ENCODE peak calls at places on chromosomes 7 and 10, in nine cellular contexts. One of them, this sample, is unnamed.

GRCh38 chr10:2508971-2509605 is 558.3 kb upstream of the PFKP start:
- DNase-seq in adrenal gland: no peak
- DNase-seq in stomach: no peak
- DNase-seq in endodermal cell: no peak
- DNase-seq in AG04450: no peak
- DNase-seq in WERI-Rb-1: no peak
- DNase-seq in body of pancreas: no peak
- DNase-seq in choroid plexus epithelial cell: peak; percentile 24
- DNase-seq in endothelial cell: no peak
- DNase-seq in this sample: no peak

GRCh38 chr10:44468965-44469364 is 84.1 kb upstream of the CXCL12 start:
- DNase-seq in adrenal gland: no peak
- DNase-seq in stomach: no peak
- DNase-seq in endodermal cell: no peak
- DNase-seq in AG04450: no peak
- DNase-seq in WERI-Rb-1: no peak
- DNase-seq in body of pancreas: no peak
- DNase-seq in choroid plexus epithelial cell: no peak
- DNase-seq in endothelial cell: no peak
- DNase-seq in this sample: no peak

GRCh38 chr10:127926455-127926854 is 19.6 kb downstream of the PTPRE start:
- DNase-seq in adrenal gland: peak; percentile 33
- DNase-seq in stomach: no peak
- DNase-seq in endodermal cell: no peak
- DNase-seq in AG04450: no peak
- DNase-seq in WERI-Rb-1: no peak
- DNase-seq in body of pancreas: no peak
- DNase-seq in choroid plexus epithelial cell: no peak
- DNase-seq in endothelial cell: no peak
- DNase-seq in this sample: no peak

GRCh38 chr10:71725998-71726672 is 6.6 kb upstream of the C10orf105 start:
- DNase-seq in adrenal gland: peak; percentile 21
- DNase-seq in stomach: no peak
- DNase-seq in endodermal cell: peak; percentile 83
- DNase-seq in AG04450: no peak
- DNase-seq in WERI-Rb-1: no peak
- DNase-seq in body of pancreas: no peak
- DNase-seq in choroid plexus epithelial cell: peak; percentile 62
- DNase-seq in endothelial cell: peak; percentile 52
- DNase-seq in this sample: no peak

GRCh38 chr7:84674236-84674913 is 479.8 kb upstream of the SEMA3A start:
- DNase-seq in adrenal gland: no peak
- DNase-seq in stomach: no peak
- DNase-seq in endodermal cell: no peak
- DNase-seq in AG04450: no peak
- DNase-seq in WERI-Rb-1: no peak
- DNase-seq in body of pancreas: no peak
- DNase-seq in choroid plexus epithelial cell: peak; percentile 22
- DNase-seq in endothelial cell: no peak
- DNase-seq in this sample: no peak

GRCh38 chr10:32417906-32418547 is 27.9 kb upstream of the CCDC7 start:
- DNase-seq in adrenal gland: peak; percentile 48
- DNase-seq in stomach: no peak
- DNase-seq in endodermal cell: no peak
- DNase-seq in AG04450: peak; percentile 77
- DNase-seq in WERI-Rb-1: no peak
- DNase-seq in body of pancreas: peak; percentile 22
- DNase-seq in choroid plexus epithelial cell: peak; percentile 94
- DNase-seq in endothelial cell: no peak
- DNase-seq in this sample: no peak

GRCh38 chr7:103343758-103344452 is 662 bp downstream of the DNAJC2 start:
- DNase-seq in adrenal gland: peak; percentile 49
- DNase-seq in stomach: no peak
- DNase-seq in endodermal cell: no peak
- DNase-seq in AG04450: no peak
- DNase-seq in WERI-Rb-1: no peak
- DNase-seq in body of pancreas: peak; percentile 16
- DNase-seq in choroid plexus epithelial cell: peak; percentile 43
- DNase-seq in endothelial cell: no peak
- DNase-seq in this sample: no peak

GRCh38 chr10:20287951-20288350 is 471.7 kb downstream of the PLXDC2 start:
- DNase-seq in adrenal gland: no peak
- DNase-seq in stomach: no peak
- DNase-seq in endodermal cell: no peak
- DNase-seq in AG04450: no peak
- DNase-seq in WERI-Rb-1: no peak
- DNase-seq in body of pancreas: no peak
- DNase-seq in choroid plexus epithelial cell: no peak
- DNase-seq in endothelial cell: no peak
- DNase-seq in this sample: no peak

GRCh38 chr10:8057636-8058273 is 3.3 kb downstream of the GATA3 start:
- DNase-seq in adrenal gland: peak; percentile 83
- DNase-seq in stomach: no peak
- DNase-seq in endodermal cell: peak; percentile 72
- DNase-seq in AG04450: no peak
- DNase-seq in WERI-Rb-1: no peak
- DNase-seq in body of pancreas: no peak
- DNase-seq in choroid plexus epithelial cell: no peak
- DNase-seq in endothelial cell: no peak
- DNase-seq in this sample: no peak

GRCh38 chr10:114100848-114101741 is 57.4 kb downstream of the ADRB1 start:
- DNase-seq in adrenal gland: peak; percentile 31
- DNase-seq in stomach: no peak
- DNase-seq in endodermal cell: peak; percentile 70
- DNase-seq in AG04450: no peak
- DNase-seq in WERI-Rb-1: peak; percentile 50
- DNase-seq in body of pancreas: peak; percentile 33
- DNase-seq in choroid plexus epithelial cell: peak; percentile 48
- DNase-seq in endothelial cell: peak; percentile 38
- DNase-seq in this sample: peak; percentile 43

GRCh38 chr10:115141254-115141653 is 48.1 kb downstream of the ATRNL1 start:
- DNase-seq in adrenal gland: no peak
- DNase-seq in stomach: no peak
- DNase-seq in endodermal cell: no peak
- DNase-seq in AG04450: no peak
- DNase-seq in WERI-Rb-1: no peak
- DNase-seq in body of pancreas: no peak
- DNase-seq in choroid plexus epithelial cell: peak; percentile 58
- DNase-seq in endothelial cell: no peak
- DNase-seq in this sample: no peak
- TF ChIP-seq CTCF in adrenal gland: peak; percentile 41
- TF ChIP-seq CTCF in stomach: no peak
- TF ChIP-seq CTCF in endodermal cell: peak; percentile 73
- TF ChIP-seq CTCF in AG04450: peak; percentile 40
- TF ChIP-seq CTCF in WERI-Rb-1: no peak
- TF ChIP-seq CTCF in body of pancreas: peak; percentile 32
- TF ChIP-seq CTCF in choroid plexus epithelial cell: peak; percentile 45
- TF ChIP-seq CTCF in endothelial cell: peak; percentile 43
- TF ChIP-seq CTCF in this sample: peak; percentile 39

GRCh38 chr7:28842769-28843295 is 115.3 kb downstream of the TRIL start:
- DNase-seq in adrenal gland: no peak
- DNase-seq in stomach: no peak
- DNase-seq in endodermal cell: no peak
- DNase-seq in AG04450: no peak
- DNase-seq in WERI-Rb-1: no peak
- DNase-seq in body of pancreas: no peak
- DNase-seq in choroid plexus epithelial cell: no peak
- DNase-seq in endothelial cell: no peak
- DNase-seq in this sample: no peak

GRCh38 chr7:28836661-28837060 is 121.5 kb downstream of the TRIL start:
- DNase-seq in adrenal gland: no peak
- DNase-seq in stomach: no peak
- DNase-seq in endodermal cell: no peak
- DNase-seq in AG04450: no peak
- DNase-seq in WERI-Rb-1: no peak
- DNase-seq in body of pancreas: no peak
- DNase-seq in choroid plexus epithelial cell: peak; percentile 24
- DNase-seq in endothelial cell: no peak
- DNase-seq in this sample: no peak

GRCh38 chr7:28845106-28845505 is 113.0 kb downstream of the TRIL start:
- DNase-seq in adrenal gland: no peak
- DNase-seq in stomach: no peak
- DNase-seq in endodermal cell: no peak
- DNase-seq in AG04450: no peak
- DNase-seq in WERI-Rb-1: no peak
- DNase-seq in body of pancreas: no peak
- DNase-seq in choroid plexus epithelial cell: no peak
- DNase-seq in endothelial cell: no peak
- DNase-seq in this sample: no peak

GRCh38 chr7:28841766-28842165 is 116.4 kb downstream of the TRIL start:
- DNase-seq in adrenal gland: no peak
- DNase-seq in stomach: no peak
- DNase-seq in endodermal cell: no peak
- DNase-seq in AG04450: no peak
- DNase-seq in WERI-Rb-1: no peak
- DNase-seq in body of pancreas: no peak
- DNase-seq in choroid plexus epithelial cell: no peak
- DNase-seq in endothelial cell: no peak
- DNase-seq in this sample: no peak

DNA sequence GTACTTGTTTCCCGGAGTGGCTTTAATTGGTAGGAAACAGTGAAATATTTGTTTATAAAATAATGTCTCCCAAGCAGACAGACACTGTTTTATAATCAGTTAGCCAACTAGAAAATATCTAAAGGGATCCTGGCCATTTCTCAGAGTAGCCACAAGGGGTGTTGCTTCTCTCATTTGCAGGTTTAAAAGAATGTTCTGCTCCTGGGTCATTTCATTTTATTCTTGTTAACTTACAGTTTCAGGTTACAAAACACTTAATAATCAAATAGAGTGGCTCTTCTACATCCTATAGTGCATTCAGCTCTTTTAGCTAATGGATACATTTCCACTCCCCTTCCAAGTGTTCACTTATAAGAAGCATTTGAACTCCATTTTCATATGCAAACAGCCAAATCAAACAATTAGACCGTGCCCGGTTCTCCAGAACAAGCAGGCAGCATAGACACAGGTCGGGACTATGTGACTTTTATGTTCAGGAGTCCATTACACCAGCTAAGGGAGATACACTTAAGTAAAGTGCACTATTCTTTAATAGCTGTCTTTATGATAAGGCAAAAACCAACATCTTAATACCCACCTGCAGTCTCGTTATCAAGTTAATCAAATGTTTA is 117.5 kb downstream of the TRIL start:
- DNase-seq in adrenal gland: no peak
- DNase-seq in stomach: no peak
- DNase-seq in endodermal cell: no peak
- DNase-seq in AG04450: no peak
- DNase-seq in WERI-Rb-1: no peak
- DNase-seq in body of pancreas: no peak
- DNase-seq in choroid plexus epithelial cell: peak; percentile 52
- DNase-seq in endothelial cell: no peak
- DNase-seq in this sample: no peak
- TF ChIP-seq CTCF in adrenal gland: peak; percentile 18
- TF ChIP-seq CTCF in stomach: no peak
- TF ChIP-seq CTCF in endodermal cell: peak; percentile 78
- TF ChIP-seq CTCF in AG04450: peak; percentile 62
- TF ChIP-seq CTCF in WERI-Rb-1: peak; percentile 29
- TF ChIP-seq CTCF in body of pancreas: peak; percentile 48
- TF ChIP-seq CTCF in choroid plexus epithelial cell: peak; percentile 69
- TF ChIP-seq CTCF in endothelial cell: peak; percentile 48
- TF ChIP-seq CTCF in this sample: peak; percentile 63

GRCh38 chr10:97001183-97001991 is 169.3 kb downstream of the LCOR start:
- DNase-seq in adrenal gland: no peak
- DNase-seq in stomach: no peak
- DNase-seq in endodermal cell: peak; percentile 43
- DNase-seq in AG04450: no peak
- DNase-seq in WERI-Rb-1: no peak
- DNase-seq in body of pancreas: no peak
- DNase-seq in choroid plexus epithelial cell: no peak
- DNase-seq in endothelial cell: no peak
- DNase-seq in this sample: no peak

GRCh38 chr10:96999987-97000386 is 167.9 kb downstream of the LCOR start:
- DNase-seq in adrenal gland: no peak
- DNase-seq in stomach: no peak
- DNase-seq in endodermal cell: peak; percentile 49
- DNase-seq in AG04450: no peak
- DNase-seq in WERI-Rb-1: no peak
- DNase-seq in body of pancreas: no peak
- DNase-seq in choroid plexus epithelial cell: no peak
- DNase-seq in endothelial cell: no peak
- DNase-seq in this sample: no peak

GRCh38 chr10:97002670-97003069 is 170.6 kb downstream of the LCOR start:
- DNase-seq in adrenal gland: no peak
- DNase-seq in stomach: no peak
- DNase-seq in endodermal cell: peak; percentile 33
- DNase-seq in AG04450: no peak
- DNase-seq in WERI-Rb-1: no peak
- DNase-seq in body of pancreas: no peak
- DNase-seq in choroid plexus epithelial cell: no peak
- DNase-seq in endothelial cell: no peak
- DNase-seq in this sample: no peak

GRCh38 chr10:96999337-96999736 is 167.2 kb downstream of the LCOR start:
- DNase-seq in adrenal gland: no peak
- DNase-seq in stomach: no peak
- DNase-seq in endodermal cell: no peak
- DNase-seq in AG04450: no peak
- DNase-seq in WERI-Rb-1: no peak
- DNase-seq in body of pancreas: no peak
- DNase-seq in choroid plexus epithelial cell: no peak
- DNase-seq in endothelial cell: no peak
- DNase-seq in this sample: no peak

DNA sequence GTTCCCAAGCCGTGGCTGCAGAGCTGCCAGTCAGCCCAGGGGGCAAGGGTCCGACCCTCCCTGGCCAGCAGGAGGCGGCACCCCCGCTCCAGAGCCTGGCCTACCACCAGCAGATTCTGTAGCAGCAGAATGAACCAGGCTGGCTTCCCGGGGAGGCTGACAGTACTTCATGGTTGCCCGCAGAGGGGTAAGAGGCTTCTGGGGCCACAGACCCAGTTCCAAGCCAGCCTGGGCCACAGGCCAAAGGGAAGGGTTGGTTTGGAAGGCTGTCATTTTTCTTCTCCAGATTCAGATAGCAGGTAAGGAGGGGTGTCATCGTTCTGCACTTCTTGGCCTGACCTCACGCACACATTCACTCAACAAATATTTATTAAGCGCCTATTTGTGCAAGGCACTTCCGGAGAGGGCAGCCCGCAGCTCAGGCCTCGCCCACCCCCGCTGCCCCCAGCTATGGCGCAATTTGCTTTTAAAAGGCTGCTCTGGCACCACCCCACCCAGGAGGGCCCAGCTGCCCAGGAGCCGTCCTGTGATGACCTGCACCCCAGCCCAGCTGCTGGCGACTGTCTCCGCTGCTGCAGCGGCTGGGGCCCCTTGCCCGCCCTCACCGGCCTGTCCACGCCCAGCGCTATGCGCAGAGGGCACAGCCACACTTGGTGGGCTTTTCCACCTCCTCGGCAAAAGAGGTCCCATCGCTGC is 168.5 kb downstream of the LCOR start:
- DNase-seq in adrenal gland: no peak
- DNase-seq in stomach: no peak
- DNase-seq in endodermal cell: peak; percentile 81
- DNase-seq in AG04450: no peak
- DNase-seq in WERI-Rb-1: no peak
- DNase-seq in body of pancreas: no peak
- DNase-seq in choroid plexus epithelial cell: no peak
- DNase-seq in endothelial cell: peak; percentile 51
- DNase-seq in this sample: peak; percentile 45
- TF ChIP-seq CTCF in adrenal gland: no peak
- TF ChIP-seq CTCF in stomach: no peak
- TF ChIP-seq CTCF in endodermal cell: peak; percentile 77
- TF ChIP-seq CTCF in AG04450: no peak
- TF ChIP-seq CTCF in WERI-Rb-1: peak; percentile 41
- TF ChIP-seq CTCF in body of pancreas: no peak
- TF ChIP-seq CTCF in choroid plexus epithelial cell: no peak
- TF ChIP-seq CTCF in endothelial cell: no peak
- TF ChIP-seq CTCF in this sample: peak; percentile 33

GRCh38 chr7:117894037-117894436 is 20.8 kb upstream of the CTTNBP2 start:
- DNase-seq in adrenal gland: no peak
- DNase-seq in stomach: no peak
- DNase-seq in endodermal cell: no peak
- DNase-seq in AG04450: no peak
- DNase-seq in WERI-Rb-1: no peak
- DNase-seq in body of pancreas: no peak
- DNase-seq in choroid plexus epithelial cell: no peak
- DNase-seq in endothelial cell: no peak
- DNase-seq in this sample: no peak
- TF ChIP-seq CTCF in adrenal gland: no peak
- TF ChIP-seq CTCF in stomach: no peak
- TF ChIP-seq CTCF in endodermal cell: no peak
- TF ChIP-seq CTCF in AG04450: no peak
- TF ChIP-seq CTCF in WERI-Rb-1: no peak
- TF ChIP-seq CTCF in body of pancreas: no peak
- TF ChIP-seq CTCF in choroid plexus epithelial cell: no peak
- TF ChIP-seq CTCF in endothelial cell: no peak
- TF ChIP-seq CTCF in this sample: no peak

This sample was measured in glutamatergic neuron.